ENCODE peak calls at places on chromosome 15, in seven cellular contexts. K is cardiac muscle cell, V is mammary epithelial cell, L is tibial nerve, F is hepatocyte, S is PC-3, D is right atrium auricular region. Y is an unnamed sample. For H3K36me3, the result is how much of the 10 kb centered on the place peaks cover.

GRCh38 chr15:73867426-73867825 is 5.9 kb upstream of the TBC1D21 start:
- DNase-seq in K (no peak), V (no peak), L (no peak), F (no peak), S (no peak), D (no peak), Y (no peak)

GRCh38 chr15:31327674-31328424 is 1.2 kb downstream of the KLF13 start:
- DNase-seq in K (peak), V (peak), L (no peak), F (peak), S (peak), D (no peak), Y (no peak)

GRCh38 chr15:33395841-33396240 is 85.1 kb downstream of the RYR3 start:
- DNase-seq in K (no peak), V (no peak), L (no peak), F (no peak), S (no peak), D (no peak), Y (no peak)

GRCh38 chr15:101538177-101538576 is 48.7 kb upstream of the PCSK6 start:
- DNase-seq in K (no peak), V (no peak), L (no peak), F (no peak), S (no peak), D (peak), Y (no peak)

GRCh38 chr15:52093539-52094502 is 18.8 kb downstream of the BCL2L10 start:
- DNase-seq in K (peak), V (peak), L (peak), F (no peak), S (peak), D (no peak), Y (peak)

GRCh38 chr15:95278532-95279265 is 1047.3 kb downstream of the MCTP2 start:
- DNase-seq in K (no peak), V (no peak), L (no peak), F (no peak), S (no peak), D (no peak), Y (no peak)

GRCh38 chr15:69194854-69195253 is 34.4 kb downstream of the GLCE start:
- DNase-seq in K (peak), V (no peak), L (no peak), F (peak), S (no peak), D (no peak), Y (no peak)

GRCh38 chr15:29859981-29860745 is 37.9 kb upstream of the TJP1 start:
- DNase-seq in K (peak), V (peak), L (no peak), F (no peak), S (peak), D (no peak), Y (peak)

GRCh38 chr15:66830358-66830757 is 128.3 kb downstream of the SMAD6 start:
- DNase-seq in K (peak), V (peak), L (no peak), F (no peak), S (peak), D (no peak), Y (peak)

GRCh38 chr15:87268675-87269074 is 987.9 kb downstream of the NTRK3 start:
- DNase-seq in K (no peak), V (peak), L (no peak), F (no peak), S (peak), D (no peak), Y (no peak)

GRCh38 chr15:78808550-78808949 is 2.7 kb downstream of the ADAMTS7 start:
- DNase-seq in K (peak), V (peak), L (no peak), F (no peak), S (peak), D (peak), Y (peak)

GRCh38 chr15:32030795-32031194 is 480 bp downstream of the CHRNA7 start:
- DNase-seq in K (peak), V (no peak), L (no peak), F (peak), S (no peak), D (no peak), Y (no peak)

GRCh38 chr15:33729648-33730047 is 238.6 kb upstream of the CHRM5 start:
- DNase-seq in K (peak), V (peak), L (no peak), F (peak), S (peak), D (no peak), Y (no peak)

GRCh38 chr15:62109457-62109856 is 42.7 kb downstream of the C2CD4A start:
- DNase-seq in K (no peak), V (no peak), L (no peak), F (no peak), S (no peak), D (no peak), Y (no peak)

GRCh38 chr15:75578206-75578947 is 738 bp downstream of the PTPN9 start:
- DNase-seq in K (no peak), V (peak), L (no peak), F (peak), S (peak), D (no peak), Y (no peak)

GRCh38 chr15:69313437-69314000 is 14.8 kb downstream of the PAQR5 start:
- DNase-seq in K (no peak), V (no peak), L (no peak), F (no peak), S (no peak), D (no peak), Y (no peak)

GRCh38 chr15:73700041-73700842 is 16.1 kb downstream of the CD276 start:
- DNase-seq in K (peak), V (peak), L (peak), F (peak), S (peak), D (peak), Y (peak)

GRCh38 chr15:98903377-98904018 is 104.1 kb downstream of the PGPEP1L start:
- DNase-seq in K (peak), V (peak), L (no peak), F (no peak), S (peak), D (no peak), Y (peak)

DNA sequence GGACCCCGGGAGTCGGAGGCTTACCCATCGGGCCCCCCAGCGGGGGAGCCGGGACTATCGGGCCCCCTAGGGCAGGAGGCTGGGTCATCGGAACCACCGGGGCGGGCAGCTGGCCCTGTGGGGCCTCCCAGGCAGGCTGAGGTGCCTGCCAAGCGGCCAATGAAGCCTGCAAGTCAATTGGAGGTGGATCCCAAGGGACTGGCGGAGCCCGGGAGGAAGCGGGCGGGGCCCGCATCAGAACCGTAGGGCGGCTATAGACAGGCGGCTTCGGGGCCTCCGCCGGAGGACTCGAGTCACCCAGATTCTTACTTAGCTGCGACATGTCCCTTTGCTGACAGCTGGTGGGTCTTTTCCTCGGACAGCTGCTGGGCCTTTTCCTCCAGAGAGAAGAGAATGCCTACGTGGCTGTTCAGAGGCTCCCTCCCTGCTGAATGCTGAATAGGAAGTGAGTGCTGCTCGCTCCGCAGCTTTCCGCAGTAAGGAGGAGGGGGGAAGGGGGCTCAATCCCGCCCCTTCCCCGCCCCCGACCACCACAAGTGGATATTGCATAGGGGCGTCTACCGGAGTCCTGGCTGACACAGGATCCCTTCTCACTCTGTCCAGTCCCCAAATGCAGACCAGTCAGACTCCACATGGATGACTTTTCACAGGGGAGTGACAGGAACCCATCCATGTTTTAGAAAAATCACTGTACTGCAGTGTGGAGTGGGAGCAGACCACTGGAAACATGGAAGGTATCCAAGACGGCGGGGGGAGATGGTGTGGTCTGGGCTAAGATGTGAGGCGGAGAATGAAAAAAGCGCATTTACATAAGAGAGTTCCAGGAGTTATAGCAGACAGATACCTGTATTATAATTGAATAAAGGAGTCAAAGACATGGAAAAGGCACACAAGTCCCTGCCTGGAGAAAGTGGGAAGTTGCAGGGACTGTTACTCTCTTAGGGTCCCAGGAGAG is at the start of gene MAGEL2:
- DNase-seq in K (peak), V (no peak), L (no peak), F (peak), S (no peak), D (no peak), Y (no peak)
- H3K4me3 ChIP-seq in K (peak), V (no peak), L (peak), F (peak), S (no peak), D (peak), Y (peak)

GRCh38 chr15:40706121-40706520 is 11.1 kb downstream of the RAD51 start:
- DNase-seq in K (no peak), V (no peak), L (no peak), F (peak), S (no peak), D (no peak), Y (no peak)
- H3K36me3 ChIP-seq in K (under half), V (under half), L (under half), F (under half), S (under half), D (under half), Y (under half)

DNA sequence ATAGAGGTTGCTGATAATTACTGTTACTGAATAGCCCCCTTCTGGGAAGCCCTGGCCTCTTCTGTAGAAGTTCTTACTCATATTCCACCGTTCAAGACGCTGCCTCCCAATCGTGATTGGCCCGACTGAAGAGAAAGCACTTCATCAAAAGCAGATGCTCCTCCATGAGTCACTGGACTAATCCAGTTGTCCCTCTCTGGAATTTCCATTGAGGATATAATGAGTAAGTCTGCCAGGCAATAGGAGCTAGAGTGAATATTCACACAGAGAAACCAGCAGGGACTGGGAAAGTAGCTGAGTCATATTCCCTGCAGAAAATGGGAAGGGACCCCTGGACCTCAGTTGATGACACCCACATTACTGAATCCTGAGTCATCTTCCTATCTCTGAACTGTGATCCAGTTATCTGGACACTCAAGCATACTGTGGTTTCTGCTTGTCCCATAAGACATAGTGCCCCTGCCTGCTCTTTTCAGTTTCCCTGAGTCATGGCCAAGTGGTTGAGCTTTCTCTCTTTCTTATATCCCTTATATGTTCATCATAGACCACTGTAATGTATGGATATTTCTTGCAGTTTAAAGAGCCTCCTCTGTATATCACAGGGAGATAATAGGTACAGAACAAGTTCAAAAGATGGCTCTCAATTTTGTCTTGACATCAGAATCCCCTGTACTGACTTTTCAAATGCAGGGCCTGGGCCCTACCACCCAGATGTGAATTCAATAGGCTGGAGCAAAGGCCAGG is 151.2 kb upstream of the CDIN1 start:
- DNase-seq in K (peak), V (peak), L (peak), F (peak), S (peak), D (no peak), Y (peak)
- H3K4me3 ChIP-seq in K (no peak), V (no peak), L (no peak), F (no peak), S (peak), D (no peak), Y (no peak)

DNA sequence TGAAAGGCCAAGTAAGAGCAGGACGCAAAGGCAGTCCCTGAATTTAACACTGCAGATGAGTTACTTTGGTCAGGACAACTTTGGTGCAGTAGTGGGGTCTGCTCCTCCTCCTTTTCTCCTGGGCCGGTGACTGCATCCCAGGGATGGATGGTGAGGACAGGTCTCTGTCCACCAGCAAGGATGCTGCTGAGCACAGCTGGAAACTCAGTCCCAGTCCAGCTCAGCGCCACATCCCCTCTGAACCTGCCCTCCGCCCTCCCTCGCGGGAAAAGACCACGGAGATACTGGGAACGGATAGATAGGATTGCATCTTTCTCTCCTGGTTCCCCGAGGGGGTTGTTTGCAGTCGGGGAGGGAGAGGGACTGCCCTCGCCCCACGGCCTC is 13.8 kb downstream of the GRAMD2A start:
- DNase-seq in K (no peak), V (no peak), L (no peak), F (no peak), S (no peak), D (no peak), Y (no peak)
- H3K36me3 ChIP-seq in K (under half), V (under half), L (under half), F (under half), S (under half), D (under half), Y (under half)

GRCh38 chr15:60476713-60477112 is 2.2 kb downstream of the ICE2 start:
- DNase-seq in K (peak), V (no peak), L (no peak), F (no peak), S (peak), D (no peak), Y (no peak)
- H3K4me3 ChIP-seq in K (no peak), V (no peak), L (no peak), F (no peak), S (peak), D (no peak), Y (no peak)

Y was measured in brain microvascular endothelial cell.